ENCODE peak calls at places on chromosomes 6 and 20, in six cellular contexts. I, H, O, Z, B and M are unnamed samples. For H3K4me1, the result is how much of the 10 kb centered on the place peaks cover.

GRCh38 chr20:62523473-62524203 is 47.8 kb upstream of the GATA5 start:
- DNase-seq in I (no peak), B (peak), O (peak), Z (no peak), H (no peak), M (no peak)

GRCh38 chr6:156599977-156600647 is 177.1 kb upstream of the ARID1B start:
- DNase-seq in O (no peak), I (peak), H (peak), Z (no peak), B (no peak), M (no peak)

GRCh38 chr20:31823360-31824124 is 4.4 kb downstream of the MYLK2 start:
- DNase-seq in H (no peak), I (no peak), Z (no peak), B (no peak), O (no peak), M (no peak)

GRCh38 chr20:63087236-63087871 is 80.6 kb upstream of the BHLHE23 start:
- DNase-seq in Z (no peak), O (no peak), H (peak), B (no peak), I (no peak), M (no peak)

GRCh38 chr6:150252714-150253444 is 110.0 kb downstream of the PPP1R14C start:
- DNase-seq in O (peak), Z (peak), I (no peak), H (no peak), B (no peak), M (peak)

GRCh38 chr20:44247676-44248419 is 740 bp downstream of the GDAP1L1 start:
- DNase-seq in H (peak), B (peak), Z (peak), O (no peak), I (peak), M (peak)

GRCh38 chr6:80543151-80543550 is 436.7 kb downstream of the BCKDHB start:
- DNase-seq in Z (no peak), B (no peak), I (no peak), O (no peak), H (no peak), M (no peak)

GRCh38 chr6:72246926-72247325 is 360.6 kb downstream of the RIMS1 start:
- DNase-seq in Z (peak), I (peak), B (peak), O (peak), H (no peak), M (no peak)

GRCh38 chr20:46797201-46797600 is 87.8 kb downstream of the SLC2A10 start:
- DNase-seq in B (no peak), I (no peak), H (no peak), Z (no peak), O (no peak), M (no peak)

GRCh38 chr6:112330877-112331260 is 16.3 kb upstream of the RFPL4B start:
- DNase-seq in H (no peak), O (no peak), B (no peak), Z (no peak), I (no peak), M (no peak)
- H2AFZ ChIP-seq in H (peak), O (peak), B (no peak), Z (no peak), I (no peak), M (no peak)

DNA sequence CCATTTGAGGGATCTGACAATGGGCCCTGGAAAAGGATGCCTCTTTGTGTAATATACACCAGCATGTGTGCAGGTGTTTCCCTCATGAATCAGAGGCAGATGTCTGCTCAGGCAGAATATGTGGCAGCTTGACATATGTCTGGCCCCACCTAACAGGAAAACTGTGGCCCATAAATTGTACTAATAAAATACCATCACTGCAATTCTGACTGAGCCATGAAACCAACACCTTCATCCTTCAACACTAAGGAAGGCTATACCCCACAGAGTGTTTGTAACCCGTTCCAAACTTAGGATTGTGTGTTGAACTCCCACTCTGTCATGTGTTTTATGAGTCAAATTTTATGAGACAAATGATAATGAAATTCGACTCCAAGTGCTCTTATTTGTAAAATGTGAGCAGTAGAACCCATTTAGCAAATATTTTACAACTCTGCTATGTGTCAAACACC is 22.7 kb downstream of the LAMA4 start:
- DNase-seq in O (no peak), I (peak), B (no peak), H (no peak), Z (peak), M (peak)
- H3K4me1 ChIP-seq in O (under half), I (under half), B (under half), H (half or more), Z (under half), M (under half)

DNA sequence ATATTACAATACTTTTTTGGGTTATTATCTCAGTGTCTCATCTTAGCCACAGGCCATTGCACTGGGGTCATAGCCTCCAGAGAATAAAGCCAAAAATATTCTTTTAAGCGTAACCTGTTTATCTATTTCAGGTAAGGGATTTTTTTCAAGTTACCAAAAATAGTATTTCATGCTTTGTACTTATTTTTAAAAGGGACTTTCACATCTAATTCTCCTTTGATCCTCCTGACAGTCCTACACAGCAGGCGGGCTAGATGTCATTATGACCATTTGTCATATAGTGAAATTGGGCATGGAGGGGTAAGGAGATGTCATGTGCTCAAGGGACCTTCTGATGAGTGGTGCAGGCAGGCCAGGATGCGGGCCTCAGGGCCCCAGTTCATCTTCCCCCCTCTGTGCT is 68.9 kb downstream of the TBC1D7 start:
- DNase-seq in B (no peak), H (no peak), Z (no peak), O (no peak), I (no peak), M (no peak)
- H3K27ac ChIP-seq in B (no peak), H (no peak), Z (no peak), O (no peak), I (no peak), M (no peak)

DNA sequence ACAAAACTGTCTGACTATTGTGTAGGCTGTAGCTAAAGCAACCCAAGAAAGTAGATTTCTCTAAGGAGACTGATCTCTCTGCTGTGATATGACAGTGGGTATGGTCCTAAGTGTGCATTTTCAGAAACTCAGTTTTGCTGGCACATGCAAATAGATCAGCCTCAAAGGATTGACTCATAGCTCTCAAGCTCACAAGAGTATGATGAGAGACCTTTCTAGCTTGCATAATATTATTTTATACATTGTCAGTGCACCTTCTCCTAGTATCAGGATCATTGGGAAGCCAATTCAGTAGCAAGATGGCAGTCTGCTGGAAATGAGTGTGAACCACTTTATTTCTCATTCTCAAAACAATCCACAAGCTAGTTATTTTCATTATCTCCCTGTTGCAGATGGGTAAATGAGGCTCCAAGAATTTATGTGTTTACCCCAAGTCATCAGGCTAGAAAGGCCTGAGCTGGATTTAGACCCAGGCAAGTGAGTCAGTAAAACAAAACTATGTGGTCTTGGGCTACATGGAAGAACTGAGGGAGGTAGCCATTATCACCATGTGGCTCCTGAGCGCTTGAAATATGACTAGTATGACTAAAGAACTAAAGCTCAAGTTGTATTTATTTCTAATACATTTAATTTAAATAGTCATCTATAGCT is 27.9 kb upstream of the PLCB4 start:
- DNase-seq in B (no peak), H (no peak), O (no peak), Z (peak), I (peak), M (peak)
- H2AFZ ChIP-seq in B (no peak), H (peak), O (no peak), Z (no peak), I (no peak), M (no peak)

GRCh38 chr6:42498473-42499128 is 46.9 kb upstream of the TRERF1 start:
- DNase-seq in I (no peak), H (no peak), Z (no peak), O (no peak), B (no peak), M (no peak)

GRCh38 chr6:42493914-42494539 is 42.3 kb upstream of the TRERF1 start:
- DNase-seq in Z (no peak), I (no peak), O (no peak), B (no peak), H (no peak), M (no peak)
- H3K4me1 ChIP-seq in Z (under half), I (under half), O (under half), B (under half), H (under half), M (under half)

DNA sequence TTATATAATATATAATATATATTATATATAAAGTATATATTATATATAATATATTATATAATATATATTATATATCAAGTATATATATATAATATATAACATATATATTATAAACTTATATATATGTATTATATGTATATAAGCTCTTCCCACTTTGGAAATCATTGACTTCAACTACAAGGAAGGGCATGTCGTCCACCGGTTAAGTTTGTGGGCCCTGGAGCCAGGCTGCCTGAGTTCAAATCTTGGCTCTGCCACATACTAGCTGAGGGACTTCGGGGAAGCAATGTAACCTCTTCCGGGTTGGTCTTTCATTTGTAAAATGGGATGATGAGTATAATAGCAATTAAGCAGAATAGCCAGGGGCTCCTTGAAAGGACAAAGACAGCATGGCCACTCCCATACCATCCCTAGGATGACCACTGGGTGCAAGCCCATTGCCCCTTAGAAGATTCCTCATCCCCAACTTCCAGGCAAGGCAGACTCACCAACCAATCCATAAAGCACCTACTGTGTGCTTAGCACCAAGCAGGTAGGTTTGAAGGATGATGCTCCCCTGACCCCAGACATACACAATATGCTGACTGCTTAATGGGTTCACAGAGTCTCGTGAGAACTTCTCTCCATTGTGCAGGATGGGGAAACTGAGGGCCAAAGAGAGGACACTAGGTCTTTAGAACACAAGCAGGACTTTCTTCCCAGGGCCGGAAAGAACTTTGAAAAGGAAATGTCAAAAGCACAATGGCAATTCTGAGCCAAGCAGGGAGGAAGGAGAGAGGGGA is 163.2 kb downstream of the MRPL14 start:
- DNase-seq in O (no peak), I (no peak), B (no peak), Z (no peak), H (no peak), M (no peak)
- H3K27ac ChIP-seq in O (no peak), I (no peak), B (no peak), Z (no peak), H (no peak), M (no peak)